ENCODE peak calls at places on chromosomes 3 and 15, in ten cellular contexts. M is occipital lobe; R is posterior vena cava; L is LHCN-M2; D is aorta; W is stimulated activated CD8-positive, alpha-beta memory T cell treated with anti-CD3 and anti-CD28 coated beads, Interleukin-2, amount 100 ng/mL, for 1 hour; N is stimulated activated CD4-positive, alpha-beta T cell treated with anti-CD3 and anti-CD28 coated beads, TNF-alpha, amount 100 ng/mL, for 1 hour; J is left cardiac atrium; X is upper lobe of left lung; K is fibroblast of the aortic adventitia. Y is an unnamed sample.

GRCh38 chr3:7144696-7145308 is 283.9 kb downstream of the GRM7 start:
- DNase-seq in M (no peak), R (no peak), L (no peak), D (no peak), W (no peak), N (no peak), J (no peak), X (no peak), K (no peak), Y (no peak)

GRCh38 chr3:8712045-8712870 is 21.3 kb upstream of the CAV3 start:
- DNase-seq in M (peak), R (no peak), L (peak), D (no peak), W (no peak), N (no peak), J (no peak), X (no peak), K (peak), Y (no peak)

GRCh38 chr3:98713984-98714383 is 49.2 kb upstream of the ST3GAL6 start:
- DNase-seq in M (no peak), R (no peak), L (no peak), D (no peak), W (no peak), N (no peak), J (no peak), X (no peak), K (no peak), Y (no peak)

GRCh38 chr3:134754768-134755559 is 40.1 kb upstream of the EPHB1 start:
- DNase-seq in M (no peak), R (no peak), L (peak), D (peak), W (no peak), N (no peak), J (peak), X (peak), K (peak), Y (no peak)

GRCh38 chr15:29835301-29835700 is 13.0 kb upstream of the TJP1 start:
- DNase-seq in M (no peak), R (no peak), L (no peak), D (no peak), W (no peak), N (no peak), J (peak), X (no peak), K (peak), Y (no peak)

GRCh38 chr3:15899438-15899837 is 101.7 kb upstream of the ANKRD28 start:
- DNase-seq in M (no peak), R (no peak), L (peak), D (no peak), W (no peak), N (no peak), J (no peak), X (no peak), K (peak), Y (no peak)

GRCh38 chr3:160735801-160736200 is 20.2 kb upstream of the PPM1L start:
- DNase-seq in M (no peak), R (no peak), L (no peak), D (no peak), W (no peak), N (no peak), J (no peak), X (no peak), K (no peak), Y (no peak)

GRCh38 chr3:105323274-105323599 is 43.5 kb upstream of the ALCAM start:
- DNase-seq in M (no peak), R (no peak), L (no peak), D (no peak), W (no peak), N (no peak), J (no peak), X (no peak), K (no peak), Y (no peak)

GRCh38 chr3:113532698-113533533 is 561 bp downstream of the SIDT1 start:
- DNase-seq in M (peak), R (peak), L (no peak), D (peak), W (no peak), N (no peak), J (peak), X (peak), K (no peak), Y (peak)

GRCh38 chr3:45473841-45474240 is 85.5 kb downstream of the LARS2 start:
- DNase-seq in M (no peak), R (no peak), L (peak), D (no peak), W (no peak), N (no peak), J (no peak), X (no peak), K (peak), Y (no peak)

GRCh38 chr3:21484323-21485154 is 266.5 kb downstream of the ZNF385D start:
- DNase-seq in M (no peak), R (no peak), L (peak), D (peak), W (no peak), N (no peak), J (peak), X (peak), K (peak), Y (no peak)

GRCh38 chr3:12891985-12892839 is 50.8 kb upstream of the RPL32 start:
- DNase-seq in M (peak), R (no peak), L (peak), D (no peak), W (peak), N (peak), J (no peak), X (peak), K (peak), Y (no peak)

GRCh38 chr15:69692342-69692741 is 239.7 kb downstream of the RPLP1 start:
- DNase-seq in M (no peak), R (no peak), L (no peak), D (no peak), W (no peak), N (no peak), J (no peak), X (no peak), K (no peak), Y (no peak)

GRCh38 chr15:84863480-84864428 is 20.7 kb upstream of the SLC28A1 start:
- DNase-seq in M (no peak), R (peak), L (no peak), D (no peak), W (no peak), N (no peak), J (no peak), X (no peak), K (peak), Y (no peak)

GRCh38 chr3:13012228-13012691 is 61.0 kb downstream of the IQSEC1 start:
- DNase-seq in M (no peak), R (peak), L (peak), D (peak), W (no peak), N (no peak), J (peak), X (peak), K (no peak), Y (no peak)

GRCh38 chr15:77905301-77905920 is 172.1 kb downstream of the TBC1D2B start:
- DNase-seq in M (no peak), R (peak), L (no peak), D (no peak), W (no peak), N (no peak), J (no peak), X (no peak), K (no peak), Y (no peak)

GRCh38 chr3:162338514-162338913 is 841.9 kb downstream of the OTOL1 start:
- DNase-seq in M (no peak), R (no peak), L (peak), D (no peak), W (no peak), N (no peak), J (no peak), X (no peak), K (no peak), Y (no peak)

GRCh38 chr3:16550676-16551341 is 37.3 kb upstream of the RFTN1 start:
- DNase-seq in M (peak), R (peak), L (peak), D (peak), W (peak), N (peak), J (peak), X (peak), K (peak), Y (peak)

GRCh38 chr3:138812806-138813205 is 21.9 kb downstream of the PIK3CB start:
- DNase-seq in M (no peak), R (no peak), L (no peak), D (no peak), W (no peak), N (no peak), J (no peak), X (no peak), K (peak), Y (no peak)

GRCh38 chr15:91032919-91033803 is 10.8 kb upstream of the VPS33B start:
- DNase-seq in M (no peak), R (no peak), L (no peak), D (peak), W (no peak), N (peak), J (peak), X (peak), K (peak), Y (no peak)

GRCh38 chr3:38139652-38140051 is 1.2 kb downstream of the MYD88 start:
- DNase-seq in M (no peak), R (no peak), L (no peak), D (no peak), W (no peak), N (no peak), J (no peak), X (no peak), K (no peak), Y (no peak)